ENCODE peak calls at places on chromosomes 5 and 9, in six cellular contexts. H is fibroblast of lung; K is naive thymus-derived CD4-positive, alpha-beta T cell; M is transverse colon; O is suprapubic skin; X is AG09309. U is an unnamed sample.

GRCh38 chr9:124206391-124206790 is 51.4 kb upstream of the NEK6 start:
- DNase-seq in K (no peak), H (no peak), X (no peak), O (no peak), M (no peak), U (no peak)

GRCh38 chr5:139696894-139697658 is 48.9 kb downstream of the CXXC5 start:
- DNase-seq in X (peak; percentile 63), H (peak; percentile 78), K (peak; percentile 22), O (no peak), M (peak; percentile 59), U (no peak)

GRCh38 chr9:115625954-115626353 is 508.0 kb upstream of the TNC start:
- DNase-seq in M (no peak), H (no peak), K (no peak), X (no peak), O (no peak), U (no peak)

GRCh38 chr5:93058309-93058708 is 522.7 kb downstream of the NR2F1-AS1 start:
- DNase-seq in M (no peak), X (peak; percentile 86), K (no peak), O (no peak), H (peak; percentile 97), U (no peak)

GRCh38 chr5:112228672-112229071 is 190.4 kb downstream of the EPB41L4A start:
- DNase-seq in K (no peak), M (peak; percentile 88), H (peak; percentile 25), X (no peak), O (no peak), U (no peak)

GRCh38 chr5:132416306-132417009 is 46.9 kb downstream of the SLC22A5 start:
- DNase-seq in O (no peak), M (no peak), K (no peak), H (no peak), X (no peak), U (no peak)

GRCh38 chr9:69603656-69604055 is 68.5 kb downstream of the APBA1 start:
- DNase-seq in X (no peak), O (no peak), M (no peak), K (no peak), H (no peak), U (no peak)

GRCh38 chr5:39214912-39215709 is 4.3 kb downstream of the FYB1 start:
- DNase-seq in O (no peak), M (no peak), K (no peak), X (no peak), H (no peak), U (no peak)

GRCh38 chr5:119288364-119289047 is 67.3 kb upstream of the TNFAIP8 start:
- DNase-seq in K (no peak), O (no peak), H (peak; percentile 31), M (no peak), X (no peak), U (no peak)
- H3K4me3 ChIP-seq in K (peak overlapping the region; percentile 47), O (no peak overlapping the region), H (no peak overlapping the region), M (no peak overlapping the region), X (no peak overlapping the region), U (no peak overlapping the region)

DNA sequence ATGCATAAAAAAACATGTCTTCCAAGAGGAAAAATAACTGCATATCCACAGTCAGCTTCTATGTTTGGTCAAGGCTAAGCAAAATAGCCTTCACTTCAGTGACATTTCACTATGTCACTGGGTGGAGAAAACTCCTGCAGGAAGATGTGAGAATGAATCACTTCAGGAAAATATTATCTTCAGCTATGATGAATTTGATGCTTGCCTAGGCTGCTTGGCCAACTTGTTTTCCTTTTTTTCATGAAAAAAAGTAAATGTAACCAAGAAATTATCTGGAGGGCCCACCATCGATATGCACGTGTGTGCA is 143.0 kb upstream of the ZNF608 start:
- DNase-seq in X (no peak), K (no peak), H (no peak), M (no peak), O (no peak), U (no peak)
- H3K4me3 ChIP-seq in X (no peak overlapping the region), K (no peak overlapping the region), H (no peak overlapping the region), M (no peak overlapping the region), O (no peak overlapping the region), U (no peak overlapping the region)

DNA sequence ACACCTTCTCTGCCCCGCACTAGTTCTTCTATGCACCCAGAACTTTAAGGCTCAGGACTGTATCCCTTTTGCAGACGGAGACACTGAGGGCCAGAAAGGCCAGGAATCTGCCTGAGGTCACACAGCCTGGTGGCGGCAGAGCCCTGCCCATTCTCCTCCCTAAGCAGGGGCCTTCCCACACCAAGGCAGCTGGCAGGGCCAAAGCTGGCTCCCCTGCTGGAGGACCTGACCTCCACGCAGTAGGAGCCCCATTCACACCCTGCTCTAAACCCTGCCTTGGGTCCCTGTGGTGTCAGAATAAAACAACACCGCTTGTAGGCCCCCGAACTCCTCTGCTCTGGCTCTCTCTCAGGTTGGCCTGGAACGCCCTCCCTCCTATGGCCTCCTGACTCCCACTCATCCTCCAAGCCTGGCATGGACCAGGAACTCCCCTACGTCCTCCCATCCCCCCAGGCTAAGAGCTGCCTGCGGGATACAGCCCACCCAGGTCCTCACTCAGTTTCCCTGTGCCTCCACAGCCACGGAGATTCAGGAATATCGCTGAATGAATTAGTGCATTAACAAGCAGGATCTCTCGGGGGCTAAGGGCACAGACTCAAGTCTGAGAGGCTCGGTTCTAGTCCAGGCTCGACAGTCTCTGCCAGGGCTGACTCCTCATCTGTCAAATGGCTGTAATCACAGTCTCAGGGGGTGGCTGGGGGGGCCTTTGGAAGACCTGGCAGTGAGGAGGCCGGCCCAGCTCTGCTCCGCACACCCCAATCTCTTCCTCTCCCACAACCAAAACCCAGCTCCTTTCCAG is 2.8 kb downstream of the ST6GALNAC6 start:
- DNase-seq in X (no peak), O (no peak), K (no peak), H (no peak), M (no peak), U (no peak)
- H3K4me3 ChIP-seq in X (no peak overlapping the region), O (peak overlapping the region; percentile 97), K (no peak overlapping the region), H (peak overlapping the region; percentile 24), M (no peak overlapping the region), U (no peak overlapping the region)

DNA sequence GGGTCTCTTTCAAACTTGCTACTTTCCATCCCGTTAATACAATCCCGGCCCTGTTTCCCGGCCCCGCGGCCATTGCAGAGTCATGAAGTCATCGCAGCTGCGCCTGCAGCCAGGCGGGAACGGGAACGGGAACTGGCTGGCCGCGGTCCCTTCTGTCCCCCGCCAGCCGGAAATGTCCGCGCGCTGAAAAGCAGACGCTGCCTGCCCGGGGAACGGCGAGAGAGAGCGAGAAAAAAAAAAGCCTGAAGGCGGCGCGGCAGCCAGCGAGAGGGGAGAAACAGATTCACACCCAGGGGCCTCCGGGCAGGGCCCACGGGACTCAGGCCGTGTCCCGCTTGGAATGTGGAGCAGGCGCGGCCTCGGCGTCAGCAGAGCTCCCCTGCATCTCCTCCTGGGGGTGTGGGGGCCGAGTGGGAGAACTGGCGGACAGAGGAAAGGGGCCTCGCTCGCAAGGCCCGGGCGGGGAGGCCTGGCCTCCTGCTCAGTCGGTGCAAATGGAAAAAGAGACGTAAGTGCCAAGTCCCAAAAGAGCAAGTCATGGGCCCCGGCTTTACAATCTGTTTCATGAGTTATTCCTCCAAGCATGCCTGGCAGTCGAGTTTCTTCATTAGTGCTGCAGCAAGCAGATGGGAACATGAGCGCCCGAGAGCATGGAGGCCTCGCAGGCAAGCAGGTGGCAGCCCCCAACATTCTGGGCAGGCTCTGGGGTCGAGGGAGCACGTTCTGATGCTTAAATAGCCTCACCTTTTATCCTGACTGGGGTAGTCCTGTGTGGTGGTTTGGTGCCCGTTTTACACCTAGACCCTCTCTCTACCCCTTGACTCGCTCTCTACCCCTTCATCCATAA is 201.3 kb upstream of the GAS1 start:
- DNase-seq in K (no peak), O (peak; percentile 91), X (no peak), M (peak; percentile 52), H (peak; percentile 72), U (no peak)
- H3K4me3 ChIP-seq in K (no peak overlapping the region), O (peak overlapping the region; percentile 40), X (peak overlapping the region; percentile 32), M (peak overlapping the region; percentile 24), H (peak overlapping the region; percentile 12), U (no peak overlapping the region)